ENCODE peak calls at places on chromosomes 1 and 21, in six cellular contexts. Z, H, J, E, A and Q are unnamed samples.
A peak's percentile ranks its signal among the peaks of the same experiment; 100 is the strongest.

GRCh38 chr1:186330758-186331157 is 44.3 kb downstream of the TPR start:
- DNase-seq in Z (no peak), H (no peak), J (peak; percentile 6), E (no peak), A (no peak), Q (no peak)

GRCh38 chr1:231446138-231446537 is 24.1 kb upstream of the EGLN1 start:
- DNase-seq in Z (no peak), H (no peak), J (no peak), E (no peak), A (no peak), Q (no peak)

GRCh38 chr1:246284021-246284420 is 223.1 kb downstream of the SMYD3 start:
- DNase-seq in Z (no peak), H (no peak), J (no peak), E (peak; percentile 9), A (no peak), Q (no peak)

GRCh38 chr21:42535602-42536171 is 22.0 kb downstream of the SLC37A1 start:
- DNase-seq in Z (no peak), H (no peak), J (no peak), E (no peak), A (no peak), Q (no peak)

GRCh38 chr1:156247460-156248322 is at the start of gene PAQR6:
- DNase-seq in Z (no peak), H (peak; percentile 55), J (no peak), E (no peak), A (no peak), Q (no peak)

GRCh38 chr1:67788251-67788796 is 44.9 kb downstream of the GNG12 start:
- DNase-seq in Z (no peak), H (no peak), J (no peak), E (no peak), A (no peak), Q (no peak)

GRCh38 chr1:87404306-87404705 is 75.6 kb downstream of the LMO4 start:
- DNase-seq in Z (no peak), H (no peak), J (no peak), E (no peak), A (no peak), Q (no peak)

GRCh38 chr1:22177354-22178003 is 34.6 kb upstream of the WNT4 start:
- DNase-seq in Z (no peak), H (no peak), J (no peak), E (no peak), A (no peak), Q (no peak)

GRCh38 chr1:242886137-242886536 is 361.6 kb upstream of the PLD5 start:
- DNase-seq in Z (no peak), H (no peak), J (peak; percentile 59), E (no peak), A (no peak), Q (no peak)

GRCh38 chr1:152582647-152583046 is 2.3 kb upstream of the LCE3D start:
- DNase-seq in Z (no peak), H (no peak), J (peak; percentile 55), E (no peak), A (no peak), Q (no peak)

GRCh38 chr1:181179980-181180964 is 91.8 kb downstream of the IER5 start:
- DNase-seq in Z (peak; percentile 21), H (peak; percentile 15), J (no peak), E (peak; percentile 72), A (no peak), Q (no peak)

GRCh38 chr1:154943649-154944421 is 7.3 kb upstream of the PMVK start:
- DNase-seq in Z (peak; percentile 38), H (peak; percentile 55), J (peak; percentile 42), E (no peak), A (no peak), Q (peak; percentile 90)

GRCh38 chr1:117673405-117673804 is 67.6 kb downstream of the TENT5C start:
- DNase-seq in Z (no peak), H (no peak), J (no peak), E (peak; percentile 86), A (no peak), Q (no peak)

GRCh38 chr21:36209626-36210171 is 53.1 kb downstream of the DOP1B start:
- DNase-seq in Z (peak; percentile 15), H (no peak), J (peak; percentile 81), E (peak; percentile 71), A (peak; percentile 41), Q (no peak)

GRCh38 chr1:78334952-78335351 is 155.8 kb upstream of the PTGFR start:
- DNase-seq in Z (no peak), H (no peak), J (no peak), E (no peak), A (no peak), Q (no peak)

GRCh38 chr21:37220433-37220980 is 46.6 kb downstream of the VPS26C start:
- DNase-seq in Z (peak; percentile 5), H (no peak), J (peak; percentile 46), E (peak; percentile 51), A (no peak), Q (no peak)
- TF ChIP-seq CTCF in Z (no peak), H (no peak), J (no peak), E (peak; percentile 13), A (no peak), Q (no peak)

GRCh38 chr1:234781241-234782056 is 171.5 kb upstream of the IRF2BP2 start:
- DNase-seq in Z (no peak), H (no peak), J (peak; percentile 60), E (no peak), A (no peak), Q (no peak)
- TF ChIP-seq CTCF in Z (no peak), H (no peak), J (no peak), E (no peak), A (no peak), Q (no peak)

GRCh38 chr21:34743831-34744230 is 75.0 kb downstream of the CLIC6 start:
- DNase-seq in Z (no peak), H (no peak), J (no peak), E (peak; percentile 84), A (peak; percentile 34), Q (no peak)

GRCh38 chr21:34748862-34749261 is 80.1 kb downstream of the CLIC6 start:
- DNase-seq in Z (no peak), H (no peak), J (no peak), E (no peak), A (no peak), Q (no peak)

GRCh38 chr21:34745557-34746255 is 76.9 kb downstream of the CLIC6 start:
- DNase-seq in Z (peak; percentile 28), H (peak; percentile 67), J (peak; percentile 76), E (peak; percentile 72), A (peak; percentile 73), Q (no peak)

GRCh38 chr21:34743285-34743684 is 74.5 kb downstream of the CLIC6 start:
- DNase-seq in Z (no peak), H (no peak), J (no peak), E (no peak), A (no peak), Q (no peak)

GRCh38 chr21:34744801-34745200 is 76.0 kb downstream of the CLIC6 start:
- DNase-seq in Z (no peak), H (no peak), J (no peak), E (no peak), A (no peak), Q (no peak)
- TF ChIP-seq CTCF in Z (no peak), H (no peak), J (no peak), E (no peak), A (no peak), Q (no peak)

DNA sequence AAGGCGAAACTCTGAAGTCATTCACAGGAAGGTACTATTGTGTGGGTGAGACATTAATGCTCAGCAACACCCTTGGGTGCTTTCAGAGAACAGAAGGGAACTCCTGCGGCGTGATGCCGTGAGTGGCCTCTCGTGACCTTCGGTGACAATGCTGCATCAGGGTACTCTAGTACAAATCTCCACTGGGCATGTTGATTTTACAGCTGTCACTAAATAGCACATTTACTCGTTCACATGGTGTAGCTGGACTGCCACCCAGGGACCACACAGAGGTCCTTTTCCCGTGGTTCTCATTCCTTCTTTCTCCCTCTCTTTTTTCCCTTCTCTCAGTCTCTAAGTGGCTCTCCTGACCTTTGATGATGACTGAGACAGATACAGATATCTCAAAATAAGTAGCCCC is 223.6 kb upstream of the FMN2 start:
- DNase-seq in Z (no peak), H (no peak), J (no peak), E (no peak), A (no peak), Q (no peak)
- TF ChIP-seq CTCF in Z (no peak), H (no peak), J (no peak), E (no peak), A (no peak), Q (peak; percentile 31)

DNA sequence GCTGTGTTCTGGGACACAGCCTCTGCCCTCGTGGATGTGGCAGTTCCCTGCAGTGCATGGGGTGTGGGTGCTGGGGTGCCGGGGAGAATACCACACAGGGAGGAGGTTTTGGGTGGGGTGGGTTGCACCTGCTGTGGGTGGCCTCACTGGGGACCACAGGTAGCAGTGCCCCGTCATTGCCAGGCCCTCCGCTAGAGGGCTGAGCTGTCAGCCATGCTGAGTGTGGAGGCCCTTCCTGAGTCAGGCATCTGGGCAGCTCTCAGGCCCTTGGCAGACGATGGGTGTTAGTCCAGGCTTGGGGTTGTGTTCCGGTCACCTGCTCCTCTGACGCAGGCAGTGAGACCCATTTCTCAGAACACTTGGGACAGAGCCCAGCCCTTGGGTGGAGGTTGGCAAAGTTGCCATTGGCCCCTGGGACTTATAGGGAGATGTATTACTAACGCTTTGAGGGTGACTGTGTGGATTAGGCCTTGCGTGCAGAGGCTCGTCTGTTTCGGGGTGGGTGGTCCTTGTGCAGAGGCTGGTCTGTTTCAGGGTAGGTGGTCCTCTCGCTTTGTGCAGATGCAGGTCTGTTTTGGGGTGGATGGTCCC is 23.9 kb downstream of the PCNT start:
- DNase-seq in Z (no peak), H (no peak), J (no peak), E (peak; percentile 31), A (no peak), Q (no peak)
- TF ChIP-seq CTCF in Z (no peak), H (no peak), J (no peak), E (peak; percentile 27), A (no peak), Q (no peak)

DNA sequence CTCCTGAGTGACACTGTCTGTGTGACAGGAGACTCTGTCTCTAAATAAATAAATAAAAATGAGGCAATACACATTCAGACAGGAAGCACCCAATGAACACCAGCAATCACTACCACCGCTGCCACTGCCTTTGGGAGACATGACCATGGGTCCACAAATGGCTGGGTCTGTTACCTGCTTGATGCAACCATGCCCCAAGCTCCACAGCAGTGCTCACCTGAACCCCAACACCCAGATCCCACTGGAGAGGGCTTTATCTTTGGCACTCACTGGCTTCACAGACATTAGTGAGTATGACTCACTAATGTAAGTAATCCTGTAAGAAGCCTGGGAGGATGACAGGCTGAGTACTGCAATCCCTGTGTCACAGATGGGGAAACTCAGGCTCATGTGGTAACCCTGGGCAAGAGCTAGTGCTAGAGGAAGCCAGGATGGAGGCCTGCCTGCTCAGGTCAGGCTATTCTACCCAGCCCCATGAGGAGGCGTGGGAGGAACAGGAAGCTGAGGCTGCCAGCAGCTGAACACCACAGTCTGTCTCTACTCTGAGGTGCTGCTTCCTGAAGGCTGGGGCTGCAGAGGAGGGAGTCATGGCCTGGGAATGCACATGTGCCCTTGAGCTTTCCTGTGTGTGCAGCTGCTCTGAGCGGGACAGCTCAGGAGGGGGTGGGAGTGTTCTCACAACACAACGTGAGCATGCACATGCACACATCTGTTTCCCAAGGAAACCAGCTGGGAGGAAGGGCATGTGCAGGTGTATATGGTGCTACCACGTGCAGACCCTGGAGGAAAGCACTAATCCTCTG is 43.0 kb downstream of the SLC9A1 start:
- DNase-seq in Z (peak; percentile 46), H (no peak), J (peak; percentile 81), E (peak; percentile 100), A (peak; percentile 92), Q (peak; percentile 29)
- TF ChIP-seq CTCF in Z (peak; percentile 64), H (no peak), J (no peak), E (no peak), A (peak; percentile 29), Q (peak; percentile 8)